ENCODE peak calls at places on chromosomes 13 and 19, in six cellular contexts. C is tibial artery, A is AG04450, N is tibial nerve, Z is breast epithelium, Y is stomach. O is an unnamed sample.

GRCh38 chr19:2569596-2570465 is 93.9 kb downstream of the GADD45B start:
- DNase-seq in C (peak), A (no peak), N (no peak), Z (no peak), Y (no peak), O (no peak)

GRCh38 chr13:27691207-27691606 is 69.5 kb downstream of the POLR1D start:
- DNase-seq in C (no peak), A (no peak), N (no peak), Z (no peak), Y (no peak), O (no peak)

GRCh38 chr13:37306778-37307544 is 201.5 kb upstream of the CSNK1A1L start:
- DNase-seq in C (no peak), A (peak), N (no peak), Z (no peak), Y (no peak), O (peak)

GRCh38 chr13:33945477-33945876 is 127.5 kb downstream of the RFC3 start:
- DNase-seq in C (no peak), A (no peak), N (no peak), Z (no peak), Y (no peak), O (no peak)

GRCh38 chr19:40512473-40513344 is 45.9 kb downstream of the SPTBN4 start:
- DNase-seq in C (no peak), A (no peak), N (no peak), Z (no peak), Y (peak), O (no peak)

GRCh38 chr13:103287659-103288058 is 221.4 kb upstream of the SLC10A2 start:
- DNase-seq in C (no peak), A (no peak), N (no peak), Z (no peak), Y (no peak), O (peak)

GRCh38 chr13:101706651-101707050 is 254.2 kb downstream of the ITGBL1 start:
- DNase-seq in C (no peak), A (peak), N (no peak), Z (no peak), Y (no peak), O (peak)

GRCh38 chr19:16106121-16106520 is 5.6 kb upstream of the RAB8A start:
- DNase-seq in C (no peak), A (no peak), N (no peak), Z (no peak), Y (no peak), O (no peak)

GRCh38 chr13:95181586-95181985 is 119.7 kb downstream of the ABCC4 start:
- DNase-seq in C (no peak), A (no peak), N (no peak), Z (no peak), Y (no peak), O (no peak)

GRCh38 chr13:31968473-31968872 is 63.1 kb upstream of the FRY start:
- DNase-seq in C (no peak), A (no peak), N (peak), Z (no peak), Y (peak), O (no peak)

GRCh38 chr13:66224644-66225043 is 1005.5 kb downstream of the PCDH9 start:
- DNase-seq in C (no peak), A (no peak), N (no peak), Z (no peak), Y (no peak), O (no peak)

GRCh38 chr19:5805465-5806132 is 732 bp downstream of the NRTN start:
- DNase-seq in C (no peak), A (no peak), N (peak), Z (peak), Y (peak), O (peak)

GRCh38 chr13:29621841-29622240 is 26.4 kb upstream of the SLC7A1 start:
- DNase-seq in C (no peak), A (no peak), N (no peak), Z (no peak), Y (no peak), O (no peak)

GRCh38 chr19:3132971-3133792 is 2.7 kb upstream of the GNA15 start:
- DNase-seq in C (peak), A (no peak), N (peak), Z (no peak), Y (no peak), O (no peak)

GRCh38 chr19:32173836-32174235 is 171.6 kb upstream of the ZNF507 start:
- DNase-seq in C (no peak), A (no peak), N (no peak), Z (no peak), Y (no peak), O (no peak)

GRCh38 chr19:15902254-15902653 is 4.4 kb upstream of the CYP4F2 start:
- DNase-seq in C (no peak), A (no peak), N (no peak), Z (no peak), Y (no peak), O (no peak)

GRCh38 chr13:59684105-59684504 is 479.6 kb downstream of the DIAPH3 start:
- DNase-seq in C (no peak), A (no peak), N (no peak), Z (no peak), Y (no peak), O (no peak)
- H3K27ac ChIP-seq in C (no peak), A (no peak), N (no peak), Z (no peak), Y (no peak), O (no peak)

GRCh38 chr13:60155978-60156377 is 7.8 kb downstream of the DIAPH3 start:
- DNase-seq in C (no peak), A (no peak), N (no peak), Z (no peak), Y (no peak), O (no peak)
- TF ChIP-seq CTCF in C (no peak), A (peak), N (no peak), Z (no peak), Y (no peak), O (no peak)

GRCh38 chr13:50810998-50811397 is 32.5 kb downstream of the DLEU7 start:
- DNase-seq in C (no peak), A (no peak), N (no peak), Z (no peak), Y (no peak), O (no peak)
- H3K27ac ChIP-seq in C (no peak), A (no peak), N (no peak), Z (no peak), Y (no peak), O (no peak)

DNA sequence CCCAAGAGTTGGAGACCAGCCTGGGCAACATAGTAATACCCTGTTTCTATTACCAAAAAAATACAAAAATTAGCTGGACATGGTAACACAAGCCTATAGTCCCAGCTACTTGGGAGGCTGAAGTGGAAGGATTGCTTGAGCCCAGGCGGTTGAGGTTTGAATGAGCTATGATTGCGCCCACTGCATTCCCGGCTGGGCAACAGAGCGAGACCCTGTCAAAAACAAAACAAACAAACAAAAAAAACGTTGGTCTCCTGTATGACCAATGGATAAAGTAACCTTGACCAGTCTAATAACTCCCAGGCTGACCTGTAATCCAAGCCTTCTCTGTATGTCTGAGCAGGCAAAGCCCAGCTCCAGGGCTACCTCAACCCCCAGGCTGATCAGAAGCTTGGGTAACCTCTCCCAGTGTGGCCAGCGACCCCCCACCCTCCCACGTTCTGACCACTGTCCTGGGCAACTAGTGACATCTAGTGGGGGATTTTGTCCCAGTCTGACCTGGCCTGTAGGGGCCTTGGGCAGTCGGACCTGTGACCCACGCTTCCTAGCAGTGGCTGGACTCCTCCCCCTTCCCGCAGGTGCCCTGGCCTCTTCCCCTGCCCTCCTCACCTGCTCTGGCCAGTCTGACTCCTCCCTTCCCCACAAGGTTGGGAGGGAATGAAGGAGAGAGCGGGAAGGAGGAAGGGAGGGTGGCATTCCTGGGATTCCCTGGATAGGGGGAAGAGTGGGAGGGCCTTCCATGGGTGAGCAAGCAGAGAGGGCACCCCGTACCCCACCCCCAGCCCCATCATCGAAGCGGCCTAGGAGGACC is 1.0 kb upstream of the BCAM start:
- DNase-seq in C (no peak), A (no peak), N (peak), Z (peak), Y (peak), O (no peak)
- TF ChIP-seq CTCF in C (peak), A (peak), N (peak), Z (no peak), Y (no peak), O (peak)

GRCh38 chr19:8208710-8209110 is 460 bp upstream of the CERS4 start:
- DNase-seq in C (peak), A (no peak), N (peak), Z (peak), Y (no peak), O (no peak)

GRCh38 chr19:8212212-8212611 is 3.0 kb downstream of the CERS4 start:
- DNase-seq in C (no peak), A (no peak), N (no peak), Z (no peak), Y (no peak), O (no peak)

GRCh38 chr19:8209111-8209964 is at the start of gene CERS4:
- DNase-seq in C (peak), A (no peak), N (peak), Z (peak), Y (peak), O (no peak)

GRCh38 chr19:8209965-8210659 is 942 bp downstream of the CERS4 start:
- DNase-seq in C (no peak), A (no peak), N (no peak), Z (no peak), Y (no peak), O (no peak)

DNA sequence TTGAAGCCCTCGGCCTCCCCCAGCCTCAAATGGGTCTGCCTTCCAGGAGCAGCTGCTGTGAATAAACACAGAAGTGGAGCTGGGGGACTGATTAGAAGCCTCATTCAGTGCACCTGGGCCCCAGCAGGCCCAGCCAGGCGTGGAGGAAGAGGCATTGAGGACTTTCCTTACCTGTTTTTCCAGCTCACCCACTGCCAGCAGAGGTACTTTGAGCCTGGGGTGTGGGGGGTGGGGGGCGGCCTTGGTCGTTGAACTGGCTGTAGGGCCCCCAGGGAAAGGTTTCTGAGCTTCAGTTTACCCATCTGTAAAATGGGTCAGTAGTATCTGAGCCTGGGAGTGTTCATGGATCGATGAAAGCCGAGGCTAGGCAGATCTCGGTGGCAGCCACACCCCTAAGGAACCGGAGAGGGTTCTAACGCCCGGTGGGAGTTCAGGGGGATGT is 1.5 kb downstream of the CERS4 start:
- DNase-seq in C (no peak), A (no peak), N (no peak), Z (no peak), Y (no peak), O (no peak)
- H3K27ac ChIP-seq in C (no peak), A (no peak), N (peak), Z (peak), Y (no peak), O (no peak)

GRCh38 chr13:23600534-23600933 is 30.3 kb downstream of the TNFRSF19 start:
- DNase-seq in C (no peak), A (no peak), N (no peak), Z (no peak), Y (no peak), O (no peak)

GRCh38 chr13:23600100-23600499 is 29.9 kb downstream of the TNFRSF19 start:
- DNase-seq in C (no peak), A (no peak), N (no peak), Z (no peak), Y (no peak), O (no peak)

GRCh38 chr13:23598371-23598770 is 28.2 kb downstream of the TNFRSF19 start:
- DNase-seq in C (no peak), A (no peak), N (no peak), Z (no peak), Y (no peak), O (no peak)

DNA sequence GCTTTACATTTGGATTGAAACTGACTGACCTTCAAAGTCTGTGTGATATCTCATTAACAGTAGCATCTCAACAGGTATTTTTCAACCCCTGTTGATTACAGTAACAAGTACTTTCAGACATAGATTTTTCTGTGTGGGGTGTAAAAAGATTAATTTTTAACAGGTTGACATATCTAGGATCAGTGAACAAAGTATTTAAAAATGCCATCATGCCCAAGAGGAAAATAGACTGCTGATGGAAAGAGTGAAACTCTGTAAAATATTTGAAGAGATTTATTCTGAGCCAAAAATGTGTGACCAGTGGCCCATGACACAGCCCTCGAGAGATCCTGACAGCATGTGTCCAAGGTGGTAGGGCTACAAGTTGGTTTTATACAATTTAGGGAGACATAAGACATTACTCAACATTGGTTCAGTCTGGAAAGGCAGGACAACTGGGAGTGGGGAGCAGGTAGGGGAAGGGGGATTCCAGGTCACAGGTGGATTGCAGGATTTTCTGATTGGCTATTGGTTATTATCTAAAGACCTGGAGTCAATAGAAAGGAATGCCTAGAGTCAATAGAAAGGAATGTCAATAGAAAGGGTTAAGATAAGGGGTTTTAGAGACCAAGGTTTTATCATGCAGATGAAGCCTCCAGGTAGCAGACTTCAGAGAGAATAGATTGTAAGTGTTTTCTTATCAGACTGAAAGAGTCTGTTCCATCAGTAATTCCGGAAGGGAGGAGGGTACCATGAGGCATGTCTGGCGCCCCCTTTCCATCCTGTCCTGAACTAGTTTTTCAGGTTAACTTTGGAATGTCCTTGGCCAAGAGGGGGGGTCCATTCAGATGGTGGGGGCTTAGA is 29.1 kb downstream of the TNFRSF19 start:
- DNase-seq in C (no peak), A (no peak), N (no peak), Z (no peak), Y (no peak), O (peak)
- TF ChIP-seq CTCF in C (no peak), A (no peak), N (no peak), Z (no peak), Y (no peak), O (peak)

DNA sequence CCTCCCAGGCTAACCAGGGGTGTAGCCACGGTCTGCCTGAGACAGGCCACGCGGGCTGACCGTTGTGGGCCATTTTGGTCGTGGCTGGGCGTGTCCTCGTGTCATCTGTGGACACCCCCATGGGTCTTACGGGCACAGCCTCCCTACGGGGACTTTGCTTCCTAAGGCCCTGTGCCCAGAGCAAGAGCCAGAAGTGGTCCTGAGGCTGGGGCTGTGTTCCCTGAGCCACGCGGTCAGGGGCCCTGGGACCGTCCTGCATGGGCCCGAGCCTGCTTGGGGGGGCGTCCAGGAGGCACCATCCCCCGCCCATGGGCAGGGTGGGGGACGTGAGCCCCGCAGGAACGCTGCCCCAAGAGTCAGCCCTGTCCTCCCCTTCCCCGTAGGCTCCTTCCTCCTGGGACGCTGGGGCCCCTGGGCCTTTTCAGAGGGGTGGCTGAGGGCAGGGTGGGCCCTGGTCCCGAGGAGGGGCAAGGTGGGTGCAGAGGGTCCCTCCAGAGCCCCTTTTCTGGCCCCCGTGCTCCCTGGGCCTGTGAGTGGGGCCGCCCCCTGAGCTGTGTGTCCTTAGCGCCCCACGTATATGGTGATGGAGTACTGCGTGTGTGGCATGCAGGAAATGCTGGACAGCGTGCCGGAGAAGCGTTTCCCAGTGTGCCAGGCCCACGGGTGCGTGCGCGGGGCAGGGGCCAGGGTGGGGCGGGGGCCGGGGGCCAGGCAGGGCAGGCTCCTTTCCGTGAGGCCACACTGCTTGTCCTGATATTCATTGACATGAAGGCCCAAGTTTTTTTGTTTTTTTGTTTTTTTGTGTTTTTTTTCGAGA is 13.4 kb downstream of the STK11 start:
- DNase-seq in C (no peak), A (no peak), N (no peak), Z (no peak), Y (no peak), O (no peak)
- H3K27ac ChIP-seq in C (peak), A (no peak), N (peak), Z (peak), Y (no peak), O (no peak)

DNA sequence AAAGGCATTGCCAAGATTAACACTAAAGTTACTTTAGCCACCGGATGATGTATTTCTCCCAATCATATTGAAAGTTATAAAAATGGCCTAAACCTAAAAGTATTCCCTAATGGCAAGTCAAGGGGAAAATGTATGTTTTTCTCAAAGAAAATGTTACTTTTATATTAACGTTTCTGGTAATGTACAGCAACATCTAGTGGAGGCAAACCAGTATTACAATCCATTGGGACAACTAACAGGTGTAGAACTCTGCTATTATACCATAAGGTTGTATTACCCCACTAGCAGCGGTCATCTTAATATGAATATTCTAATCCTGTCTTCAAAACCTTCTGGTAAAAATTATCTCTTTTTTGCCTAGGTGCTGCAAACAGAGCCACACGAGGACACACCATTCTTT is 69.2 kb downstream of the ZNF100 start:
- DNase-seq in C (no peak), A (no peak), N (peak), Z (no peak), Y (no peak), O (no peak)
- TF ChIP-seq CTCF in C (peak), A (peak), N (peak), Z (peak), Y (peak), O (peak)

DNA sequence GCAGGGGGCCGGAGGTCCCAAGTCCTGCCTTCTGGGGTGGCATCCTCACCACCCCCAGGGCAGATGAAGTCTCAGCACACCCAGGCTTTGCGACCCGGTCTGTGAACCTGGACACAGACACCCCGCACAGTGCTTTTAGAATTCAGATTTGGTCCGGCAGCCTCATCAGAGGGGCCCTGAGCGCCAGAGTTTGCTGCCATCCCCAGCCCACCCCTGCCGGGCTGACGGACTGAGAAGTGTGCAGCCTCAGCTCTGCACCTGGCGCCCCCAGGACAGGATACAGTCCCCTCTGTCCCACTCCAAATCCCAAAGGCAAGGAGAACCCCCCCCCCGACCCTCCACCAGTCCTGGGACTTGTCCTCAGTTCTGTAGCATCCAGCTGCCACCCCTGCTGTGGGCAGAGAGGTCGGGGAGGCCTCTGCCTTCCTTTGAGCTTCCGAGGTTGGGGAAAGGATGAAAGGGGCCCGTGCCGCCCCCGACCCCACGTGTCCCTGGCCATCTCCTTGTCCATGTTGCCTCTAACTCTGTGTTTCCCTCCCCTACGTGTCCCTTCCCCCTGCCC is 16.9 kb downstream of the CAPN12 start:
- DNase-seq in C (no peak), A (no peak), N (no peak), Z (no peak), Y (no peak), O (no peak)
- H3K27ac ChIP-seq in C (peak), A (no peak), N (peak), Z (peak), Y (no peak), O (no peak)

GRCh38 chr19:29926801-29927200 is 15.2 kb upstream of the URI1 start:
- DNase-seq in C (no peak), A (no peak), N (no peak), Z (no peak), Y (no peak), O (no peak)

GRCh38 chr19:29927944-29928669 is 13.9 kb upstream of the URI1 start:
- DNase-seq in C (no peak), A (no peak), N (no peak), Z (no peak), Y (no peak), O (no peak)

GRCh38 chr19:29922972-29923371 is 19.1 kb upstream of the URI1 start:
- DNase-seq in C (no peak), A (no peak), N (no peak), Z (no peak), Y (no peak), O (no peak)

GRCh38 chr19:29926031-29926430 is 16.0 kb upstream of the URI1 start:
- DNase-seq in C (no peak), A (no peak), N (no peak), Z (no peak), Y (no peak), O (no peak)

GRCh38 chr19:29923653-29924052 is 18.4 kb upstream of the URI1 start:
- DNase-seq in C (no peak), A (no peak), N (no peak), Z (no peak), Y (no peak), O (no peak)
- TF ChIP-seq CTCF in C (no peak), A (no peak), N (no peak), Z (no peak), Y (no peak), O (no peak)